ENCODE peak calls at places on chromosomes 2 and 18, in six cellular contexts. Z is upper lobe of left lung, M is GM12878, D is HepG2, L is stomach, R is tibial nerve. J is an unnamed sample.

GRCh38 chr2:98515571-98515927 is 70.9 kb downstream of the INPP4A start:
- DNase-seq in Z (no peak), M (no peak), D (no peak), L (no peak), R (no peak), J (peak; percentile 57)

GRCh38 chr2:241289053-241289452 is 26.4 kb downstream of the HDLBP start:
- DNase-seq in Z (no peak), M (no peak), D (no peak), L (no peak), R (no peak), J (no peak)

GRCh38 chr2:53177342-53177741 is 590.3 kb upstream of the CHAC2 start:
- DNase-seq in Z (no peak), M (no peak), D (no peak), L (no peak), R (no peak), J (no peak)

GRCh38 chr2:138275881-138276280 is 225.7 kb upstream of the SPOPL start:
- DNase-seq in Z (no peak), M (no peak), D (peak; percentile 88), L (no peak), R (no peak), J (no peak)

GRCh38 chr2:68103656-68104055 is 40.9 kb upstream of the C1D start:
- DNase-seq in Z (no peak), M (no peak), D (no peak), L (no peak), R (no peak), J (no peak)

GRCh38 chr2:226227341-226227740 is 572.3 kb downstream of the IRS1 start:
- DNase-seq in Z (no peak), M (no peak), D (no peak), L (no peak), R (no peak), J (no peak)

GRCh38 chr2:241217320-241218031 is 29.0 kb downstream of the ANO7 start:
- DNase-seq in Z (peak; percentile 93), M (no peak), D (peak; percentile 80), L (peak; percentile 72), R (peak; percentile 47), J (peak; percentile 87)

GRCh38 chr2:5696351-5696740 is 4.2 kb downstream of the SOX11 start:
- DNase-seq in Z (peak; percentile 81), M (no peak), D (no peak), L (no peak), R (no peak), J (no peak)

GRCh38 chr2:236633219-236633570 is 63.6 kb downstream of the ACKR3 start:
- DNase-seq in Z (no peak), M (no peak), D (no peak), L (no peak), R (no peak), J (peak; percentile 50)

GRCh38 chr2:236634203-236634602 is 64.6 kb downstream of the ACKR3 start:
- DNase-seq in Z (no peak), M (no peak), D (no peak), L (no peak), R (no peak), J (no peak)

GRCh38 chr2:236631361-236632291 is 62.0 kb downstream of the ACKR3 start:
- DNase-seq in Z (no peak), M (no peak), D (no peak), L (peak; percentile 25), R (no peak), J (peak; percentile 61)

GRCh38 chr2:236632295-236633218 is 62.9 kb downstream of the ACKR3 start:
- DNase-seq in Z (no peak), M (no peak), D (no peak), L (no peak), R (no peak), J (peak; percentile 41)

DNA sequence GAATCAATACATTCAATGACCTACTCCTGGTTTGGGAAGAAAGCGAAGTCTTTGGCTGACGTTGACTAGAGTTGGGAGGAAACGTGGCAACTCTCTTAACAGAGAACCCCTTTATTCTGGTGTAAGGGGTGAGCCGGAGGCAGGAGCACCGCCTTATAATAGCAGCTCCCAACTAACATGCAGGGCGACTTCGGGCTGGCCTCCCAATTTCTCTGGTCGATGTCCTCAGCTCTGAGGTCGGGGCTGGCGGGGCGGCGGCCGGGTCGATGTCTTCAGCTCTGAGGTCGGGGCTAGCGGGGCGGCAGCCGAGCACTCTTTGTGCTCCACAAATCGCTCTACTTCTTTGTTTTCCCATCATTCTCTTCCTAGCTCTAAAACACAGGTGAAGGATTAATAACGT is 64.1 kb downstream of the ACKR3 start:
- DNase-seq in Z (no peak), M (no peak), D (no peak), L (no peak), R (no peak), J (peak; percentile 60)
- H3K27me3 ChIP-seq in Z (no peaks in the 10 kb centered on the region), M (no peaks in the 10 kb centered on the region), D (peaks cover 2% of the 10 kb centered on the region), L (no peaks in the 10 kb centered on the region), R (no peaks in the 10 kb centered on the region), J (no peaks in the 10 kb centered on the region)

GRCh38 chr2:205425069-205425468 is 257.2 kb upstream of the NRP2 start:
- DNase-seq in Z (no peak), M (no peak), D (no peak), L (no peak), R (no peak), J (no peak)

GRCh38 chr2:205427112-205427511 is 255.2 kb upstream of the NRP2 start:
- DNase-seq in Z (no peak), M (no peak), D (no peak), L (no peak), R (no peak), J (no peak)

DNA sequence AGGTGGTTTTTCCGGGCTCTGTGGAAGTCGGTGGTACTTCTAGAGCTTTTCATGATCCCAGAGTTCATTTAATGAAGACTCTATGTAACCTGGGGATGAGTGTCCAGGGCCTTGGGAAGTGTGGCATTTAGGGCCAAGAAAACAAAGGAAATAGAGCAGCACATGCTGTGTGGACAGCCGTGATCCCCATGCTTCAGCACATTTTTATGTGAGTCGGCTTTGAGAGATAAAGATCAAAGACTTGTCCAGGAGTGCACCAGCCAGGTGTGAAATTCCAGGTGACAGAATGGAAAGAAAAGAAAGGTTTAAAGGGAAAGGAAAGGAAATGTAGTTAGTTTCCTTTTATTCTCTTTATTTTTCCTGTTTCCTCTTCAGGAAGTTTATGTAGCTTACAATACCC is 258.0 kb upstream of the NRP2 start:
- DNase-seq in Z (no peak), M (no peak), D (no peak), L (no peak), R (no peak), J (no peak)
- TF ChIP-seq EP300 in Z (no peak), M (no peak), D (no peak), L (no peak), R (no peak), J (no peak)

GRCh38 chr18:6219116-6219717 is 195.5 kb downstream of the L3MBTL4 start:
- DNase-seq in Z (no peak), M (no peak), D (peak; percentile 24), L (no peak), R (no peak), J (no peak)
- TF ChIP-seq CTCF in Z (peak; percentile 31), M (peak; percentile 72), D (peak; percentile 77), L (no peak), R (peak; percentile 50), J (peak; percentile 18)

GRCh38 chr18:57806201-57806890 is 3.2 kb upstream of the ATP8B1 start:
- DNase-seq in Z (no peak), M (no peak), D (no peak), L (no peak), R (no peak), J (no peak)

GRCh38 chr18:57806891-57807280 is 3.8 kb upstream of the ATP8B1 start:
- DNase-seq in Z (no peak), M (no peak), D (no peak), L (no peak), R (peak; percentile 30), J (no peak)

GRCh38 chr18:57803119-57803969 is at the start of gene ATP8B1:
- DNase-seq in Z (peak; percentile 97), M (no peak), D (no peak), L (peak; percentile 98), R (no peak), J (peak; percentile 84)

GRCh38 chr18:57802869-57803118 is 321 bp downstream of the ATP8B1 start:
- DNase-seq in Z (no peak), M (no peak), D (no peak), L (no peak), R (no peak), J (no peak)

GRCh38 chr18:57805117-57805516 is 2.0 kb upstream of the ATP8B1 start:
- DNase-seq in Z (no peak), M (no peak), D (no peak), L (no peak), R (no peak), J (no peak)
- H3K27me3 ChIP-seq in Z (no peaks in the 10 kb centered on the region), M (peaks cover 25% of the 10 kb centered on the region), D (peaks cover 2% of the 10 kb centered on the region), L (no peaks in the 10 kb centered on the region), R (no peaks in the 10 kb centered on the region), J (no peaks in the 10 kb centered on the region)

GRCh38 chr2:144356402-144356801 is 163.5 kb downstream of the ZEB2 start:
- DNase-seq in Z (no peak), M (no peak), D (no peak), L (no peak), R (no peak), J (no peak)

GRCh38 chr2:144359684-144360083 is 160.2 kb downstream of the ZEB2 start:
- DNase-seq in Z (no peak), M (no peak), D (no peak), L (no peak), R (no peak), J (no peak)

GRCh38 chr2:144357623-144358400 is 162.1 kb downstream of the ZEB2 start:
- DNase-seq in Z (no peak), M (peak; percentile 85), D (peak; percentile 20), L (no peak), R (no peak), J (no peak)

GRCh38 chr2:144358531-144358930 is 161.4 kb downstream of the ZEB2 start:
- DNase-seq in Z (no peak), M (no peak), D (no peak), L (no peak), R (no peak), J (no peak)

DNA sequence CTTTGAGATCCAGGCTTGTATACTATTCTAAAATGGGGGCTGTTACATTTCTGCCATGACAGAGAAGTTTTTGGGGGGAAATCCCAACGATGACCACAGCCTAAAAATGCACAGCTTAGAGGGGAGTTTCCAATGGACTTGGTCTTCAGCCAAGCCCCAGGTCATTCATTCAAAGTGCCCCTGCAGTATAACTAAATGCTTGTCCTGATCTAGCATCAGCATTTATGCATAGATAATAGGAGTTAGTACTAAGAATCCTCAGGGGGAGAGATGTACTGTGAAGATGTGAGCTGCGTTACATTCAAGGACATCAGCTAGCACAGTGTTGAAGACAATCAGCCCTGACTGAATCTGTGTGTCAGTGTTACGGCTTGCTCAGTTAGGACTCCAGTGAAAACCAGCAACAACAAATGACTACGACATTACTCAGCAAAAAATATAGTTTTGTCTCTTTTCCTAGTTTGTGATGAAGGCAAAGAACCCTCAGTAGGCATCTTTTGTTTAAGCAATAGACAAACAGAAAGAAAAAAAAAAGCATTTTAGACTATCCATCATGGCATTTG is 160.9 kb downstream of the ZEB2 start:
- DNase-seq in Z (no peak), M (peak; percentile 75), D (no peak), L (no peak), R (no peak), J (no peak)
- TF ChIP-seq EP300 in Z (no peak), M (no peak), D (no peak), L (no peak), R (no peak), J (no peak)

J was measured in sigmoid colon.